ENCODE peak calls at places on chromosomes 1 and 21, in eight cellular contexts. N is prostate gland, Z is fibroblast of pulmonary artery, X is neural progenitor cell, Y is OCI-LY7, I is astrocyte of the spinal cord, W is hepatocyte, V is retinal pigment epithelial cell. U is an unnamed sample.

GRCh38 chr1:61956012-61956645 is 213.8 kb downstream of the PATJ start:
- DNase-seq in N (no peak), Z (no peak), X (no peak), Y (no peak), I (no peak), W (no peak), V (no peak), U (no peak)

GRCh38 chr1:59271861-59272260 is 25.0 kb upstream of the FGGY start:
- DNase-seq in N (no peak), Z (no peak), X (no peak), Y (no peak), I (no peak), W (no peak), V (no peak), U (peak)

GRCh38 chr1:3714284-3714741 is 37.9 kb upstream of the CCDC27 start:
- DNase-seq in N (no peak), Z (no peak), X (no peak), Y (no peak), I (no peak), W (no peak), V (no peak), U (no peak)

GRCh38 chr1:195766709-195767108 is 841.5 kb downstream of the KCNT2 start:
- DNase-seq in N (no peak), Z (peak), X (no peak), Y (no peak), I (peak), W (no peak), V (no peak), U (peak)

GRCh38 chr1:4594286-4594991 is 60.0 kb upstream of the AJAP1 start:
- DNase-seq in N (no peak), Z (no peak), X (no peak), Y (peak), I (no peak), W (peak), V (no peak), U (no peak)

GRCh38 chr1:228004887-228005462 is 1.8 kb upstream of the WNT3A start:
- DNase-seq in N (no peak), Z (no peak), X (peak), Y (no peak), I (no peak), W (no peak), V (no peak), U (no peak)

GRCh38 chr1:180182721-180183311 is 28.1 kb downstream of the QSOX1 start:
- DNase-seq in N (no peak), Z (no peak), X (no peak), Y (no peak), I (no peak), W (no peak), V (no peak), U (no peak)

GRCh38 chr1:40951943-40952743 is 27.4 kb upstream of the CTPS1 start:
- DNase-seq in N (peak), Z (peak), X (peak), Y (peak), I (peak), W (peak), V (no peak), U (peak)

GRCh38 chr1:15251807-15252546 is 5.0 kb downstream of the FHAD1 start:
- DNase-seq in N (no peak), Z (no peak), X (peak), Y (no peak), I (no peak), W (no peak), V (no peak), U (no peak)

GRCh38 chr1:168136709-168137514 is at the start of gene GPR161:
- DNase-seq in N (peak), Z (peak), X (peak), Y (no peak), I (peak), W (peak), V (no peak), U (peak)

GRCh38 chr1:99457381-99458165 is 188.3 kb upstream of the PALMD start:
- DNase-seq in N (no peak), Z (peak), X (no peak), Y (no peak), I (peak), W (no peak), V (no peak), U (peak)

GRCh38 chr1:214609692-214610091 is 6.7 kb downstream of the CENPF start:
- DNase-seq in N (no peak), Z (no peak), X (no peak), Y (no peak), I (no peak), W (no peak), V (no peak), U (no peak)

GRCh38 chr1:173302890-173303829 is 96.0 kb upstream of the TNFSF4 start:
- DNase-seq in N (no peak), Z (peak), X (peak), Y (no peak), I (no peak), W (no peak), V (no peak), U (no peak)

GRCh38 chr1:2970311-2971145 is 50.7 kb upstream of the ACTRT2 start:
- DNase-seq in N (no peak), Z (no peak), X (no peak), Y (no peak), I (no peak), W (no peak), V (no peak), U (no peak)

GRCh38 chr1:7471836-7472235 is 299.3 kb upstream of the VAMP3 start:
- DNase-seq in N (no peak), Z (no peak), X (no peak), Y (no peak), I (peak), W (no peak), V (peak), U (no peak)

GRCh38 chr1:172108494-172108893 is 267.2 kb downstream of the DNM3 start:
- DNase-seq in N (no peak), Z (peak), X (no peak), Y (no peak), I (no peak), W (no peak), V (peak), U (no peak)

GRCh38 chr1:207404849-207405525 is 49.1 kb upstream of the CR2 start:
- DNase-seq in N (no peak), Z (peak), X (peak), Y (peak), I (peak), W (peak), V (peak), U (peak)

GRCh38 chr21:15820857-15821256 is 91.1 kb downstream of the USP25 start:
- DNase-seq in N (no peak), Z (peak), X (no peak), Y (no peak), I (peak), W (no peak), V (no peak), U (peak)

GRCh38 chr1:158251160-158251559 is 3.1 kb upstream of the CD1A start:
- DNase-seq in N (no peak), Z (no peak), X (no peak), Y (no peak), I (no peak), W (no peak), V (no peak), U (no peak)

GRCh38 chr1:5348732-5349465 is 643.3 kb downstream of the NPHP4 start:
- DNase-seq in N (no peak), Z (no peak), X (no peak), Y (no peak), I (no peak), W (no peak), V (no peak), U (no peak)

GRCh38 chr21:42525228-42525604 is 11.6 kb downstream of the SLC37A1 start:
- DNase-seq in N (no peak), Z (peak), X (peak), Y (peak), I (no peak), W (peak), V (no peak), U (no peak)

GRCh38 chr1:228734881-228735801 is at the start of gene RHOU:
- DNase-seq in N (peak), Z (peak), X (peak), Y (no peak), I (peak), W (peak), V (no peak), U (peak)

GRCh38 chr1:201906336-201906735 is 17.6 kb downstream of the SHISA4 start:
- DNase-seq in N (no peak), Z (no peak), X (no peak), Y (no peak), I (no peak), W (no peak), V (no peak), U (no peak)

GRCh38 chr1:143661418-143662120 is 310.2 kb downstream of the FAM72C start:
- DNase-seq in N (no peak), Z (no peak), X (no peak), Y (no peak), I (no peak), W (no peak), V (no peak), U (no peak)

GRCh38 chr1:143666851-143667250 is 304.9 kb downstream of the FAM72C start:
- DNase-seq in N (no peak), Z (no peak), X (no peak), Y (no peak), I (no peak), W (no peak), V (no peak), U (no peak)

GRCh38 chr1:143667730-143668129 is 304.1 kb downstream of the FAM72C start:
- DNase-seq in N (no peak), Z (no peak), X (no peak), Y (no peak), I (no peak), W (no peak), V (no peak), U (no peak)

GRCh38 chr1:143660354-143660941 is 311.3 kb downstream of the FAM72C start:
- DNase-seq in N (no peak), Z (no peak), X (no peak), Y (no peak), I (no peak), W (no peak), V (no peak), U (no peak)

GRCh38 chr1:143665606-143666005 is 306.2 kb downstream of the FAM72C start:
- DNase-seq in N (no peak), Z (no peak), X (no peak), Y (no peak), I (no peak), W (no peak), V (no peak), U (no peak)
- H3K4me3 ChIP-seq in N (no peak), Z (no peak), X (no peak), Y (no peak), I (no peak), W (no peak), V (no peak), U (no peak)

GRCh38 chr21:46096596-46096981 is 1.3 kb upstream of the COL6A2 start:
- DNase-seq in N (no peak), Z (no peak), X (no peak), Y (no peak), I (no peak), W (no peak), V (no peak), U (no peak)
- TF ChIP-seq CTCF in N (no peak), Z (no peak), X (no peak), Y (no peak), I (no peak), W (no peak), V (no peak), U (no peak)

GRCh38 chr21:30227128-30227527 is 11.2 kb upstream of the CLDN8 start:
- DNase-seq in N (peak), Z (no peak), X (no peak), Y (no peak), I (no peak), W (no peak), V (no peak), U (no peak)
- H3K4me3 ChIP-seq in N (no peak), Z (no peak), X (no peak), Y (no peak), I (no peak), W (no peak), V (no peak), U (no peak)

DNA sequence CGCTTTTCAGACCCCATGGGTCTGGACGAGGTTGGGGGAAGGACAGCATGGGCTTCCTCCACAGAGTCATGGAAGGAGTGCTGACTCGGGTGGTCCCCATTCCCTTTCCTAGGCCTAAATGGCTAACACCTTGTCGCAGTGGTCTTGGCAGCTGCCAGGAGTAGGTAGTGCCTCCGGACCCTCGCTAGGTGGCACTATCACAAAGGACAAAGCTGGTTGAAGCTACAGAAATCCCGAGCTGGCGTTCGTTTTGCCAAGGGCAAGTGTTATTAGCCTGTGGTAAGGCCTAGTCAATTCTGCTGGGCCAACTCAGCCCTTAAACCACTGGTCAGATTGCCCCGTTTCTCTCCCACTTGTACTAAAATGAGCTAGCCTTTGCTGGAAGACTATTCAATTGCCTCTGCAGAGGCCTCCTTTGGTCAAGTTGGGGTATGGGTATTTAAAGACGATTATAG is 1.1 kb upstream of the UBE2Q1 start:
- DNase-seq in N (peak), Z (peak), X (peak), Y (peak), I (peak), W (peak), V (peak), U (peak)
- TF ChIP-seq CTCF in N (peak), Z (peak), X (peak), Y (peak), I (peak), W (peak), V (peak), U (peak)

GRCh38 chr21:27704567-27705166 is 737.8 kb upstream of the ADAMTS5 start:
- DNase-seq in N (no peak), Z (no peak), X (no peak), Y (no peak), I (no peak), W (no peak), V (no peak), U (no peak)
- H3K4me3 ChIP-seq in N (no peak), Z (no peak), X (no peak), Y (no peak), I (no peak), W (no peak), V (no peak), U (no peak)

GRCh38 chr1:89599332-89599630 is 33.6 kb upstream of the LRRC8C start:
- DNase-seq in N (no peak), Z (no peak), X (no peak), Y (no peak), I (no peak), W (no peak), V (no peak), U (no peak)
- TF ChIP-seq CTCF in N (no peak), Z (no peak), X (no peak), Y (peak), I (no peak), W (no peak), V (no peak), U (no peak)

DNA sequence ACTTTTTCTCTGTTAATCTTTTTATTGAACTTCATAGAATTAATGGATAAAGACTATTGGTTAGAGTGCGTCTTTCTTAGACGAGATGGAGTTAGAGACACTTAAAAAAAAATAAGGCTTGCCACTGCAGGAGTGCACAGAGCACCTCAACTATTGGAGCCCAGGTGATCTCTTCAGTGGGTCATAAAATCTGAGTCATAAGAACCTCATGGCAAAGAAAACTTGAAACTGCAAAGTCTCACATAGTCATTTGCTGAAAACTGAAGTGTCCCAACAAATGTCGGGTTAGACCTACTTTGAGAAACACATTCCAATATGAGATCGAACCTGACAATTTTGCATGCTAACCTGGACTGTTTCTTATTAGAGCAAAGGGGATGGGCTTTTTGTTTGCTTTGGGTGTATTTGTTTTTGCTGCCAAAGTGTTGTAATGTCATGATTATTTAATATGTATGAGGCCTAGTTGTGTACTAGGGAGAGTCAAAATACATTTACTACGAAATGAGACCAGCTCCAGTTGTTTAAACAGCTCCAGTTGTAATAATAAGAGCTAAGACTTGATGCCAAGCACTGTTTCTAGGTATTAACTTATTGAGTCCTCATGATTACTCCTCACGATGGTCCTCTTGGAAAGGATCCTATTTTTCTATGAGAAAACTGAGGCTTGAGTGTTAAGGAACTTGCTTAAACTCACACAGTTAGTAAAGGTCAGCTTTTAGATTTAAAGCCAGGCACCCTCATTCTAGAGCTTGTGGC is 65.1 kb downstream of the DDR2 start:
- DNase-seq in N (no peak), Z (no peak), X (no peak), Y (no peak), I (no peak), W (peak), V (no peak), U (no peak)
- H3K4me3 ChIP-seq in N (no peak), Z (no peak), X (peak), Y (no peak), I (no peak), W (no peak), V (no peak), U (no peak)

DNA sequence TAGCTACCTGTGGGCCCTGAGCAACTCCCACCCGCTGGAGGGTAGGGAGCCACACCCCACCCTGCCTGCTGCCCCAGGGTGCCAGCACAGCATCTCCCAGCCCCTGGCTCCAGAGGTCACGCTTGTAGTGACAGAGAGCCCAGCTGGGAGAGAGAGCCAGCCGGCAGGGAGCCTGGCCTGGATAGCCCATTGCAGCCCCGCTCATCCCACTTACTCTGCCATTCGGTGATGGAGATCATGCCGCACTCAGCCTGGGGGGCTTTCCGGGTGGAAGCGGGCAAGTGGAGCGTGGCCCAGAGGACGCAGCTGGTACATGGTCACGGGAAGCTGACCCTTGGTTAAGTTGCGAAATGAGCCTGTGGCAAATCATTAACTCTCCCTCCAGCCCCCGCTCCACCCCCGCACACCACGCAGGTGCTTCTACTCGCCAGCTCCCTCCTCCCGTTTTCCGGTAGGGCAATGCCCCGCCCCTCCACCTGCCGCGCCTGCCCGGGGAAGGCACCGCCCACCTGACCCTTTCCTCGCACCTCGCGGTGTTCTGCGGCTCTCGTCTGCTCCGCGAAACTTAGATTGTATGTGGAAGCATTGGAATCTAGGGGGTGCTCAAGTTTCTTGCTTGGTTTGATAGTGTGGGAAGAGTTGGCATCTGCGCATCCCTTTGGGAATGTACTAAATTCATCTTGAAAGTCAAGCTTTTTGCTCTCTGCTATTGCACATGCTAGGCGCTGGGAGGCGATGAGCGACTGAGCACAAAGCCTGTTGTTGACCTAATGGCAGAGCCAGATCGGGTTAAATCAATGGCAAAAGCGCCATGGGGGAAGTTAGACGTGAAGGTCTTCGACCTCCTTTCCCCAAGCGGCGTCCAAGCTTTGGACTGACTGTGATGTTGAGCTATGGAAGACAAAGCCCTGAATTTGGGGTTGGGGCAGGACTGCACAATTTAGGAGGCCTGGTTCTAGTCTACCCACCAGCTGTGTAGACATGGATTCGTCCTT is at the start of gene GOLT1A:
- DNase-seq in N (peak), Z (peak), X (peak), Y (no peak), I (peak), W (peak), V (peak), U (peak)
- TF ChIP-seq CTCF in N (peak), Z (peak), X (peak), Y (no peak), I (peak), W (peak), V (peak), U (peak)